ENCODE peak calls at places on chromosome 4, in four cellular contexts. L, J, D and B are unnamed samples.

GRCh38 chr4:87975466-87975865 is at the start of gene SPP1:
- DNase-seq in L (no peak), J (peak), D (no peak), B (no peak)

GRCh38 chr4:74157116-74157742 is 689 bp upstream of the MTHFD2L start:
- DNase-seq in L (peak), J (peak), D (no peak), B (no peak)

GRCh38 chr4:71184195-71184781 is 154.5 kb upstream of the SLC4A4 start:
- DNase-seq in L (peak), J (peak), D (no peak), B (peak)

GRCh38 chr4:34236118-34236517 is 2008.2 kb downstream of the ARAP2 start:
- DNase-seq in L (no peak), J (no peak), D (no peak), B (no peak)

GRCh38 chr4:153788064-153788418 is 842 bp downstream of the SFRP2 start:
- DNase-seq in L (no peak), J (no peak), D (no peak), B (no peak)

GRCh38 chr4:58144721-58145120 is 1034.5 kb upstream of the IGFBP7 start:
- DNase-seq in L (no peak), J (no peak), D (no peak), B (no peak)

GRCh38 chr4:82739292-82740190 is 59.1 kb downstream of the SCD5 start:
- DNase-seq in L (peak), J (peak), D (peak), B (no peak)

GRCh38 chr4:127782025-127782274 is 172 bp upstream of the HSPA4L start:
- DNase-seq in L (peak), J (no peak), D (no peak), B (peak)

GRCh38 chr4:161813889-161814288 is 349.9 kb downstream of the FSTL5 start:
- DNase-seq in L (no peak), J (no peak), D (no peak), B (no peak)

GRCh38 chr4:151247395-151247794 is 29.6 kb upstream of the PRSS48 start:
- DNase-seq in L (no peak), J (no peak), D (no peak), B (no peak)

GRCh38 chr4:71833175-71833900 is 49.5 kb upstream of the GC start:
- DNase-seq in L (no peak), J (no peak), D (no peak), B (no peak)

GRCh38 chr4:74777531-74777930 is 16.8 kb downstream of the BTC start:
- DNase-seq in L (peak), J (no peak), D (no peak), B (no peak)

GRCh38 chr4:68577590-68577989 is 1.5 kb upstream of the UGT2B17 start:
- DNase-seq in L (no peak), J (no peak), D (no peak), B (no peak)

GRCh38 chr4:176307591-176307920 is 12.2 kb upstream of the SPCS3 start:
- DNase-seq in L (no peak), J (no peak), D (no peak), B (no peak)

GRCh38 chr4:106258145-106259045 is 57.6 kb downstream of the TBCK start:
- DNase-seq in L (no peak), J (no peak), D (no peak), B (peak)

GRCh38 chr4:169272265-169272886 is 1.6 kb upstream of the SH3RF1 start:
- DNase-seq in L (peak), J (no peak), D (no peak), B (peak)

GRCh38 chr4:15990570-15991285 is 27.8 kb upstream of the FGFBP2 start:
- DNase-seq in L (no peak), J (no peak), D (no peak), B (no peak)

GRCh38 chr4:95267081-95267480 is 281.7 kb downstream of the UNC5C start:
- DNase-seq in L (peak), J (no peak), D (no peak), B (no peak)

GRCh38 chr4:89753601-89754066 is 83.3 kb downstream of the SNCA start:
- DNase-seq in L (peak), J (no peak), D (no peak), B (peak)
- H3K4me3 ChIP-seq in L (no peak), J (no peak), D (no peak), B (no peak)

DNA sequence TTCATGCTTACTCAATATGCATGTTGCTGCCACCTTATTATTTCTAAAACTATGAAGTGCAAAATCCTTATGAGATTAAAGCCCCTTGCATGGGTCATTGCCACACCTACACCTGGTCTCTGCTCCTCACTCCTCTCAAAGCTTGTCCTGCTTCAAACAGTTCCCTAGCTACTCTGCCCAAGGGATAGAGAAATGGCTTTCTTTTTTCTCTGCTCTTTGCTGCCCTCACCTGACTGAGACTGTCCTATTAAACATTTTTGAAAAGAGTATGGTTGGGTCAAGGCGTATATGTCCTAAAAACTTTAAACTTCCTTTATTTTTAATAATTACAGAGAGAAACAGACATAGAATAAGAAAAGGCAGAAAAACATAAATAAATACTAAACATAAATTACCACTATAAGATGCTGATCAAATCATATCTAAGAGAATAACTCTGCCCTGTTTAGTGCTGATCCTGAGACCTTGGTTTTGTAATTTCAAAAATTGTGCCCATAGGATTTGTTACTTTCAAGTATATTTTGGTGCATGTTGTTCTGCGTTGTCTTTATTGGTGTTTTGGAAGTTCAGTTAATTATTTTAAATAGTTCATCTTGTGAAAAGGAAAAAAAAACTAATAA is 704.9 kb upstream of the PABPC4L start:
- DNase-seq in L (peak), J (peak), D (no peak), B (no peak)
- TF ChIP-seq CTCF in L (peak), J (no peak), D (no peak), B (no peak)

GRCh38 chr4:137420901-137421384 is 111.4 kb downstream of the PCDH18 start:
- DNase-seq in L (no peak), J (no peak), D (no peak), B (no peak)
- H3K4me3 ChIP-seq in L (no peak), J (no peak), D (no peak), B (no peak)

DNA sequence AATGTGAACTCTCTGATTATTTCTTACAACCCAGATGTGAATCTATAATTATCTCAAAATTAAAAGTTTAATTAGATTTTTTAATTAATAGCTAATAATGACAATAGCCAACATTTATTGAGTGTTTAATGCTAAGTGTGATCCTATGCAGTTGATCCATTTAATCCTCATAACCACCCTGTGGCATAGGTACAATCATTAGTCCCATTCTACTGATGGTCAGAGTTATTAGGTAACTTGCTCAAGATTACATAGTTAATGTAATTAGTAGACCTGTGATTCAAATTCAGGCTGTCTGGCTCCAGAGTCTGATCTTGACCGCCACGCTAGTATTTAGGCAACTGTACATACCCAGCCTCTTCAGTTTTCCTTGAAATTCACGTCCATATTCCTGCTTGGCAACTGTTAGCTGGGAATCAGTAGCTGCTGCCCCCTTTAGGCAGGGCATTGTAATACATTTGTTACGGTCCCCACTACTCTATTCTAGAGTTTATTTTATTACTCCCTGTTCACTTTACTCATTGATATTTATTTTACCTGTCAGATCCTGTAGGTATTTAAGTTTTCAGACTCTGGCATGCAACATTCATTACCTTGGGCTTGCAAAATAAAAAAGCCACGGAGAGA is 20.6 kb upstream of the TEC start:
- DNase-seq in L (peak), J (peak), D (no peak), B (no peak)
- TF ChIP-seq CTCF in L (peak), J (peak), D (peak), B (peak)

GRCh38 chr4:8133897-8134542 is 24.6 kb downstream of the ABLIM2 start:
- DNase-seq in L (no peak), J (no peak), D (no peak), B (no peak)
- H3K4me3 ChIP-seq in L (no peak), J (no peak), D (no peak), B (no peak)

GRCh38 chr4:183249854-183250253 is 70.2 kb downstream of the CLDN22 start:
- DNase-seq in L (peak), J (peak), D (no peak), B (no peak)
- TF ChIP-seq CTCF in L (peak), J (peak), D (no peak), B (peak)